ENCODE peak calls at places on chromosomes 12 and 14, in six cellular contexts. Z is fibroblast of lung, V is lower leg skin, K is left ventricle myocardium inferior, L is AG04449, C is colonic mucosa. Y is an unnamed sample.

GRCh38 chr14:74018029-74018703 is 922 bp downstream of the ENTPD5 start:
- DNase-seq in Z (peak; percentile 56), L (peak; percentile 36), V (no peak), K (no peak), C (no peak), Y (peak; percentile 77)

GRCh38 chr12:56622535-56622934 is 7.6 kb downstream of the BAZ2A start:
- DNase-seq in Z (no peak), V (no peak), L (no peak), K (no peak), C (no peak), Y (no peak)

GRCh38 chr14:33563492-33563891 is 387.4 kb downstream of the EGLN3 start:
- DNase-seq in Z (no peak), V (no peak), L (no peak), C (no peak), K (no peak), Y (no peak)

GRCh38 chr14:23640524-23641141 is 4.5 kb downstream of the DHRS2 start:
- DNase-seq in Z (peak; percentile 67), L (peak; percentile 53), C (peak; percentile 47), K (peak; percentile 29), V (peak; percentile 84), Y (peak; percentile 24)

GRCh38 chr12:1796515-1797010 is 23.8 kb upstream of the LRTM2 start:
- DNase-seq in C (peak; percentile 57), K (no peak), L (no peak), Z (no peak), V (peak; percentile 91), Y (no peak)

GRCh38 chr14:99273025-99273723 is 1.2 kb upstream of the BCL11B start:
- DNase-seq in L (no peak), K (no peak), V (peak; percentile 94), C (peak; percentile 87), Z (no peak), Y (no peak)

GRCh38 chr14:36317650-36318049 is 2.8 kb downstream of the MBIP start:
- DNase-seq in Z (no peak), V (no peak), K (no peak), C (no peak), L (no peak), Y (no peak)

GRCh38 chr12:60035835-60036234 is 440.0 kb downstream of the SLC16A7 start:
- DNase-seq in V (no peak), K (no peak), L (no peak), C (no peak), Z (no peak), Y (no peak)

GRCh38 chr12:58957298-58957697 is 37.0 kb upstream of the LRIG3 start:
- DNase-seq in C (no peak), V (no peak), L (no peak), K (no peak), Z (no peak), Y (no peak)

GRCh38 chr12:17992002-17992656 is 97.9 kb downstream of the RERGL start:
- DNase-seq in V (no peak), C (no peak), Z (peak; percentile 27), K (no peak), L (peak; percentile 12), Y (peak; percentile 49)

GRCh38 chr12:12606793-12607589 is 4.7 kb upstream of the CREBL2 start:
- DNase-seq in C (no peak), Z (peak; percentile 54), L (no peak), V (no peak), K (no peak), Y (peak; percentile 87)

GRCh38 chr12:68406134-68406576 is 74.0 kb upstream of the MDM1 start:
- DNase-seq in V (peak; percentile 98), C (peak; percentile 95), Z (peak; percentile 95), K (peak; percentile 94), L (no peak), Y (peak; percentile 57)

GRCh38 chr14:35124127-35124526 is 1.8 kb downstream of the PRORP start:
- DNase-seq in Z (no peak), K (no peak), C (no peak), L (no peak), V (no peak), Y (no peak)

GRCh38 chr12:105032703-105033357 is 46.7 kb downstream of the NOPCHAP1 start:
- DNase-seq in Z (no peak), C (no peak), L (no peak), K (no peak), V (no peak), Y (no peak)

GRCh38 chr14:58738189-58738836 is 100.6 kb downstream of the DACT1 start:
- DNase-seq in V (no peak), C (no peak), K (no peak), Z (peak; percentile 89), L (peak; percentile 66), Y (peak; percentile 72)

GRCh38 chr12:103840399-103840880 is 594 bp downstream of the NT5DC3 start:
- DNase-seq in L (no peak), Z (no peak), V (no peak), K (peak; percentile 22), C (no peak), Y (no peak)

GRCh38 chr12:2654311-2654710 is 140.5 kb upstream of the FKBP4 start:
- DNase-seq in C (no peak), L (no peak), V (peak; percentile 69), K (no peak), Z (no peak), Y (no peak)

GRCh38 chr12:29427964-29428363 is 47.0 kb upstream of the ERGIC2 start:
- DNase-seq in K (no peak), L (no peak), V (no peak), Z (no peak), C (no peak), Y (no peak)
- TF ChIP-seq CTCF in K (peak; percentile 49), L (no peak), V (no peak), Z (no peak), C (peak; percentile 20), Y (no peak)

DNA sequence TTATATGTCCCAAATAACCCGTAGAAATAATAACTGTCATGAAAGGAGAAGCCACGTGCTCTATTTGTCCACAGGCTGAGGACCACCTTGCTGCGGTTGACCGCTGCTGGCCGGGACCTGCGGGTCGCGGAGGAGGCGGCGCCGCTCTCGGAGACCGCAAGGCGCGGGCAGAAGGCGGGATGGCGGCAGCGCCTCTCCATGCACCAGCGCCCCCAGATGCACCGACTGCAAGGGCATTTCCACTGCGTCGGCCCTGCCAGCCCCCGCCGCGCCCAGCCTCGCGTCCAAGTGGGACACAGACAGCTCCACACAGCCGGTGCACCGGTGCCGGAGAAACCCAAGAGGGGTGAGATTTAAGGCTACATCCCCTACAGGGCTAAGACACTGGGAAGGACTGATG is 21.0 kb downstream of the RPGRIP1 start:
- DNase-seq in C (no peak), L (no peak), Z (no peak), V (no peak), K (peak; percentile 24), Y (no peak)
- H3K4me3 ChIP-seq in C (peak overlapping the region; percentile 14), L (no peak overlapping the region), Z (no peak overlapping the region), V (no peak overlapping the region), K (peak overlapping the region; percentile 57), Y (peak overlapping the region; percentile 12)

DNA sequence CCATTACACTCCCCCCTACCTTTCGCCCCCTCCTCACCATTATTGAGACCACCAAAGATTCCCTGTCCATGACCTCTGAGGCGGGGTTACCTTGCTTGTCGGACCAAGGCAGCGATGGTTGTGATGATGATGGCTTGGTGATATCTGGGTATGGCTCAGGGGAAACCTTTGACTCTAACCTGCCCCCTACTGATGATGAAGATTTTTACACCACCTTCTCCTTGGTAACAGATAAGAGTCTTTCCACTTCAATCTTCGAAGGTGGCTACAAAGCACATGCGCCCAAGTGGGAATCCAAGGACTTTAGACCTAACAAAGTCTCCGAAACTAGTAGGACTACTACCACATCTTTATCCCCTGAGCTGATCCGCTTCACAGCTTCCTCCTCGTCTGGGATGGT is 350.2 kb downstream of the DIO2 start:
- DNase-seq in Z (no peak), K (no peak), C (no peak), L (no peak), V (no peak), Y (no peak)
- TF ChIP-seq CTCF in Z (no peak), K (no peak), C (no peak), L (no peak), V (no peak), Y (no peak)

DNA sequence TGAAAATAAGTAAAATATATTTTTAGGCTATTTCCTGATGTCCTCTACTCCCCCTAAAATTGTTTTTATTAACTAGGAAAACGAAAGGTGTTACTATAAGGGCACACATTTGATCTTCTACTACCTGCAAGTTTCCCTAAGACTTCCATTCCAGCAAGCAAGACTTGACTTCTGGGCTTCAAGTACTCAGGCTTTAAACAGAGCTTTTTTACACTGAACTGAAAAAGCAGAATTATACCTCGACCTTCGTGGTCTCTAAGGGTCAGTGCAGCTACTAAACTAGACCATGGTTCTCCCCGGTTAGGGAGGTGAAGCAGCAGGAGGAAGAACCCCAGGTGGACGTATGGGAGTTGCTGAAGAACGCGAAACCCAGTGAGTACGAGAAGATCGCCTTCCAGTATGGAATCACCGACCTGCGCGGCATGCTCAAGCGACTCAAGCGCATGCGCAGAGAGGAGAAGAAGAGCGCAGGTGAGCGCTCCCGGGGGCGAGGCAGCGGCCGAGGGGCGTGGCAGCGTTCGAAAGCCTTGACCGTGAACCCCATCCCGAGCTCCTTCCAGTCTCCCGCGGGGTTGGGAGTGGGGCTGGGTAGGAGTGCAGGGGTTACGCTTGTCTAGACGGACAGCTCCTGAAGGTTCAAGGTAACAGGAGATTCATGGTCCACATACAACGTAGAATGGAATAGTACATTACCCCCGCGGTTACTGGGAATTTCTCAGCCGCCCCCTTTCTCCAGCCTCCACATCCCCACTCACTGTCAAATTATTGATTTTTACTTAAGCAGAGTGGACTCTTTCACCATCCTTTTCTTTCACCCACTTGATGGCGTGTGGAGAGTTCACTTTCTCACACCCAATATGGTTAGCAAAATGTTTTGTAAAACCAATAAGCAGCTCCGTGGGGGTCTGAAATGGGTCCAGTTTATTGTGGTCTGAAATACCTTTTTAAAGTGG is 47.6 kb downstream of the MYBPC1 start:
- DNase-seq in L (no peak), V (no peak), C (peak; percentile 63), K (no peak), Z (no peak), Y (no peak)
- H3K4me3 ChIP-seq in L (no peak overlapping the region), V (no peak overlapping the region), C (no peak overlapping the region), K (peak overlapping the region; percentile 52), Z (no peak overlapping the region), Y (peak overlapping the region; percentile 16)

GRCh38 chr12:6752931-6753771 is at the start of gene MLF2:
- DNase-seq in V (peak; percentile 100), C (peak; percentile 99), L (peak; percentile 96), Z (peak; percentile 99), K (peak; percentile 98), Y (peak; percentile 98)
- TF ChIP-seq CTCF in V (no peak), C (peak; percentile 90), L (peak; percentile 94), Z (no peak), K (no peak), Y (peak; percentile 98)

GRCh38 chr14:64554551-64554950 is 4.8 kb downstream of the PPP1R36 start:
- DNase-seq in Z (no peak), V (no peak), C (peak; percentile 50), L (no peak), K (no peak), Y (no peak)
- H3K4me3 ChIP-seq in Z (no peak overlapping the region), V (no peak overlapping the region), C (no peak overlapping the region), L (no peak overlapping the region), K (no peak overlapping the region), Y (no peak overlapping the region)

GRCh38 chr12:43973385-43973784 is 137.5 kb downstream of the TMEM117 start:
- DNase-seq in L (no peak), V (no peak), K (no peak), C (no peak), Z (no peak), Y (no peak)

GRCh38 chr12:43978546-43978945 is 142.7 kb downstream of the TMEM117 start:
- DNase-seq in C (no peak), V (no peak), K (no peak), Z (no peak), L (no peak), Y (no peak)

GRCh38 chr12:43979450-43979849 is 143.6 kb downstream of the TMEM117 start:
- DNase-seq in Z (no peak), C (no peak), K (no peak), L (no peak), V (no peak), Y (no peak)

GRCh38 chr12:43973993-43974392 is 138.1 kb downstream of the TMEM117 start:
- DNase-seq in V (no peak), Z (no peak), L (no peak), C (no peak), K (no peak), Y (no peak)

GRCh38 chr12:43976027-43976426 is 140.1 kb downstream of the TMEM117 start:
- DNase-seq in L (no peak), V (no peak), C (no peak), Z (no peak), K (no peak), Y (no peak)
- TF ChIP-seq CTCF in L (no peak), V (no peak), C (no peak), Z (no peak), K (no peak), Y (no peak)

Y was measured in astrocyte of the cerebellum.